ENCODE peak calls at places on chromosome 22, in six cellular contexts. Z, T, D, B, G and P are unnamed samples.

GRCh38 chr22:46776876-46777608 is 14.6 kb downstream of the TBC1D22A start:
- DNase-seq in D (no peak), Z (no peak), B (no peak), T (no peak), G (no peak), P (no peak)

GRCh38 chr22:50357222-50357621 is 14.1 kb downstream of the PPP6R2 start:
- DNase-seq in T (no peak), G (no peak), B (no peak), D (no peak), Z (no peak), P (no peak)

GRCh38 chr22:46149998-46150549 is at the start of gene PPARA:
- DNase-seq in T (no peak), D (peak; percentile 97), G (peak; percentile 46), Z (peak; percentile 91), B (peak; percentile 93), P (no peak)

GRCh38 chr22:49934144-49934890 is 15.9 kb downstream of the CRELD2 start:
- DNase-seq in B (no peak), Z (peak; percentile 71), G (no peak), T (no peak), D (peak; percentile 45), P (no peak)

GRCh38 chr22:26646158-26646557 is 11.2 kb upstream of the MIAT start:
- DNase-seq in T (no peak), Z (no peak), D (no peak), G (no peak), B (no peak), P (no peak)

GRCh38 chr22:50018608-50019291 is 6.2 kb upstream of the IL17REL start:
- DNase-seq in Z (no peak), G (no peak), D (no peak), T (no peak), B (no peak), P (no peak)

GRCh38 chr22:48270731-48271130 is 1508.3 kb downstream of the TBC1D22A start:
- DNase-seq in D (no peak), Z (no peak), T (no peak), G (no peak), B (no peak), P (no peak)

GRCh38 chr22:31857247-31857646 is 87.1 kb upstream of the YWHAH start:
- DNase-seq in D (peak; percentile 54), T (no peak), Z (no peak), B (no peak), G (no peak), P (no peak)

GRCh38 chr22:39482768-39483167 is 19.3 kb upstream of the MIEF1 start:
- DNase-seq in Z (no peak), D (no peak), B (no peak), G (no peak), T (no peak), P (no peak)

GRCh38 chr22:38762607-38763006 is 6.8 kb upstream of the SUN2 start:
- DNase-seq in D (no peak), G (no peak), T (no peak), Z (no peak), B (no peak), P (no peak)

GRCh38 chr22:50089231-50090140 is at the start of gene MOV10L1:
- DNase-seq in B (no peak), D (peak; percentile 73), Z (no peak), G (no peak), T (no peak), P (no peak)

GRCh38 chr22:32987081-32987631 is 71.0 kb downstream of the SYN3 start:
- DNase-seq in B (no peak), D (no peak), T (no peak), G (no peak), Z (no peak), P (no peak)

GRCh38 chr22:27663812-27664211 is 137.7 kb downstream of the MN1 start:
- DNase-seq in D (no peak), T (no peak), B (no peak), G (no peak), Z (no peak), P (no peak)

GRCh38 chr22:24952837-24953293 is 349 bp downstream of the KIAA1671 start:
- DNase-seq in T (no peak), B (no peak), G (peak; percentile 72), Z (peak; percentile 41), D (no peak), P (no peak)

GRCh38 chr22:26548303-26548702 is 36.0 kb upstream of the TFIP11 start:
- DNase-seq in G (no peak), D (no peak), T (no peak), B (no peak), Z (no peak), P (no peak)

GRCh38 chr22:17366830-17367229 is 2.4 kb upstream of the CECR2 start:
- DNase-seq in D (peak; percentile 59), Z (no peak), T (no peak), G (no peak), B (no peak), P (no peak)

DNA sequence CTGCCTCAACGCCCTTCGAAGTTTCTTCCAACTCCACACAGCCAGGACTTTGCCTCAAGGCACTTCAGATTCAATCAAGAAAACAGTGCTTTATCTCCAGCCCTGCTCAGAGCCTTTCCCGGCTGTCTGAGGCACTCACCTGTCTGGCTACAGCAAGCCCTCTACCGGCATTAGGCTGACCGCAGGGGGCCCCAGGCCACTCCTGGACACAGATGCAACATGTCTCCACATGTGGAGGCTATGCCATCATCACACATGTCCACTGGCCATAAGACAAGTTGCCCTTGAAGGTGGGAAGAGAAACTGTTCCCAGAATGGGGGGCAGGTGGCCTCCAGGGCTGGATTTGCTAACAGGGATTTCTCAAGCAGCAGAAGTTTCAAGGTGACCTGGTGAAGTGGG is 10.0 kb downstream of the SCUBE1 start:
- DNase-seq in Z (no peak), B (no peak), T (no peak), D (no peak), G (no peak), P (no peak)
- TF ChIP-seq POLR2AphosphoS5 in Z (no peak), B (no peak), T (no peak), D (no peak), G (no peak), P (no peak)

GRCh38 chr22:21570398-21570797 is 2.9 kb downstream of the UBE2L3 start:
- DNase-seq in B (no peak), G (no peak), T (no peak), D (no peak), Z (no peak), P (no peak)

GRCh38 chr22:21567456-21568206 is at the start of gene UBE2L3:
- DNase-seq in G (peak; percentile 62), D (peak; percentile 100), T (no peak), Z (peak; percentile 75), B (peak; percentile 89), P (peak; percentile 94)

GRCh38 chr22:21571679-21572078 is 4.2 kb downstream of the UBE2L3 start:
- DNase-seq in G (no peak), B (no peak), Z (no peak), D (no peak), T (no peak), P (no peak)

GRCh38 chr22:21569459-21570161 is 2.1 kb downstream of the UBE2L3 start:
- DNase-seq in G (no peak), B (no peak), D (no peak), Z (no peak), T (no peak), P (no peak)

DNA sequence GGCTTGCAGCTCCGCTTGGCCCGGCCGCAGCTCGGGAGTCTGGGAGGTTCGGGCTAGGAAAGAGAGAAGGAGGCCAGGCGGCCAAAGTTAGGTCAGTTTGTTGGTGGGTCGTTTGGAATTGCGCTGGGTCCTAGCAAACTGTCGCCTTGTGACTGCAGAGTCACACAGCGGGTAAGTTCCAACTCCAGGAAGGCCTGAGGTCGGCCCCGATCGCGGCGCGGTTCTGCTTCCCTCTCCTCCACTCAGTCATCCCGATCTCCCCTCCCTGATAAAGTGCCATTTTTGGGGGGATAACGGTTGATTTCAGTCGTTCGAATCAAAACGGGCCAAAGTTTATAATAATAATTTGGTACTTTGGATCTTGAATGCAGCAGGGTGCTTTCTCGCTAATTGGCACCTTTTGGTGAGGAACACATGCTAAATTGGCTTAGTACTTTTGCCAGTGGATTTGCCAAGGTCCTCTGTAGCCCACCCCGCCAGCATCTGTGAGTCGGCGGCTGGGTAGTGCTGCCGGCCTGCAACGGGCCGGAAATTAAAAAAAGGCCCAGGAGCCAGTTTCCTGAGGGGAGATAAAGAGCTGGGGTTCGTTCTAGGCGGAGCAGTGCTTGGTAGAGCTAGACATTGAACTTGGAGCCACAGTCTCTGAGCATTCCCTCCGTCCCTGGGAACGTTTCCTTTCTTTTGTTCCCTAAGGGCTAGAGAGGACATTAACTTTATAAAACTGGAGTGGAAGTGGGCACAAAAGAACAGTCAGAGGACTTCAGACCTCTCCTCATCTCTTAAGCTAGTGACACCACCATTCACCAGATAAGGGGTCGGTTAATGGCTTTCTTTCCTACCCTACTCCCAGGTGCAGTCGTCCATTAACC is 927 bp downstream of the UBE2L3 start:
- DNase-seq in G (peak; percentile 34), Z (peak; percentile 13), T (no peak), B (no peak), D (peak; percentile 78), P (no peak)
- TF ChIP-seq POLR2A in G (peak; percentile 35), Z (no peak), T (no peak), B (no peak), D (no peak), P (no peak)

DNA sequence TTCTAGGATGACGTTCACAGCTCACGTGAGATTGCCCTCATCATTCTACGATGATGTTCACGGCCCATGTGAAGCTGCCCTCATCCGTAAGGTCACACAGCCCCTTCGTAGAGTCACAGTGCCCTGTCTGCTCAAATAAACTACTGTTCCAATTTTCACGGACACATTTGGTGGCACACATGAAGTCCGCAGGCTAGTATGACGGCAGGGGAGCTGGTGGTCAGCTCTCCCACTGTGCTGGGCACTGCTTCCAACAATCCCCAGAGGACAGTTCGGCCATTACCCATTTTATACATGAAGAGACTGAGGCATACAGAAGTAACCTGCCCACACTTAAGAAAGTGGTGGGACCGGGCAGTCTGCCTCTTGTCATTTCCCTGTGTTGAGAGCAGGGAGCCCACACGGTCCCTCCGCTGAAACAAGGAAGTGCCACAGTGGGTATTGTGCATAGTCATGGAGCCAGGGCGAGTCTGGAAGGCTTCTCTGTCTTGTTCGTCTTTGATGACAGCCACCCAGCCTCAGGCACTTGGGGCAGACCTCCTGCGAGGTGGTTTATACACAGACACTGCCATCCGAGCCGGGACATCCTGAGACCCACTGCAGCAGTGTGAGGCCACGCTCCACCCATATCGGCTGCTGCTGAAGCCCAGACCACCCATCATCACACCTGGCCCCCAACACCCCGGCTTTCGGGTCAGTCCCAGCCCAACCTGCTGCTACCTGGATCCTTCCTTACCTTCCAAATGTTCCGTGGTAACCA is 114.3 kb downstream of the PHF21B start:
- DNase-seq in G (no peak), T (no peak), Z (no peak), B (peak; percentile 52), D (no peak), P (no peak)
- TF ChIP-seq POLR2AphosphoS5 in G (no peak), T (no peak), Z (no peak), B (no peak), D (no peak), P (no peak)

DNA sequence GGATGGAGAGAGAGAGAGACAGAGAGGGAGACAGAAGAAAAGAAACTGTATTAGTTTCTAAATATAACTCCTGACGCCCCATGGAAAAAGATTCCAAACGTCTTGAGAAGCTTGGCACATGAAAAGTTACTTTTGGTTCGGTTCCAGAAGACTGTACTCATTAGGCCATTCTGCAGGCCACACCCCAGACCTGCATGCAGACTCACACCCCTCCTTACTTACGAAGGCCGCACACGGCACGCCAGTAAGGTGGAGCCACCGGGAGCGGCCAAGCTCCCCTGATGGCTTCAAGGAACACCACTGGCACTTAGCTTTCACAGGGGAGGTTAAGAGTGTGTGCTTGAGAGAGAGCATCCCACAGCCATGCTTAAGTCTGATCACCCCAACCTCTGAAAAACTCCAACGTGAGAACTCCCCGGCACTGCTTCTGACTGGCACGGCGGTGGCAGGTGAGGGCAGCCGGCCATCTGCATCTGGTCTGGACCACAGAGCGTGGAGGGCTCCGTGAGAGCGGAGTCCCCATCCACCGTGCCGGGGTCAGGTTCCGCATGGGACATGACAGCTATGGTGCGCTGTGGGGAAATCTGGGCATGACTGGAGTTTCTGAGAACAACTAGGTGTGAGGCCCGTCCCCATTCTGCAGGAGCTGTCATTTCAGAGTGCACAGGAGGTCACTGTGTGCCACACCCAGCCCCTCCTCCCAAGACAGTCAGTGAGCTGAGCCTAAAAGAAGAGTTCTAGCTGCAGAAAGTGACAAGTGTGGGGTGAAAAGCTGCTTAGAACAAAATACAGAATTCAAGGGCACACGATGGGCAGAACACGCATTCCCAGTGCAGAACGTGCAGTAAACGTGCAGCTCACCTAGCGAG is 62.4 kb downstream of the MYH9 start:
- DNase-seq in D (no peak), G (no peak), B (no peak), Z (peak; percentile 95), T (no peak), P (no peak)
- TF ChIP-seq POLR2A in D (no peak), G (no peak), B (no peak), Z (peak; percentile 65), T (no peak), P (no peak)